ENCODE peak calls at places on chromosomes 11 and 22, in six cellular contexts. M, J, S, D, U and L are unnamed samples.

GRCh38 chr11:113474362-113475159 is 637 bp downstream of the DRD2 start:
- DNase-seq in U (peak), M (peak), D (peak), S (no peak), J (peak), L (peak)

GRCh38 chr11:45082744-45083543 is 63.5 kb upstream of the PRDM11 start:
- DNase-seq in S (no peak), U (no peak), J (no peak), M (no peak), D (no peak), L (no peak)

GRCh38 chr11:92340839-92341238 is 116.2 kb downstream of the FAT3 start:
- DNase-seq in U (peak), J (peak), S (no peak), M (no peak), D (peak), L (no peak)

GRCh38 chr11:119808431-119809185 is 79.6 kb upstream of the NECTIN1 start:
- DNase-seq in M (no peak), U (no peak), S (no peak), D (no peak), J (no peak), L (no peak)

GRCh38 chr11:17735823-17736772 is 1.5 kb downstream of the KCNC1 start:
- DNase-seq in S (no peak), J (no peak), U (no peak), M (no peak), D (no peak), L (peak)

GRCh38 chr22:24434472-24435322 is 7.3 kb downstream of the ADORA2A start:
- DNase-seq in U (peak), S (no peak), D (no peak), J (no peak), M (no peak), L (no peak)

GRCh38 chr11:75593337-75593915 is 31.4 kb downstream of the SERPINH1 start:
- DNase-seq in M (no peak), S (no peak), D (no peak), U (no peak), J (no peak), L (no peak)

GRCh38 chr11:117226388-117227385 is 5.2 kb downstream of the PCSK7 start:
- DNase-seq in J (peak), U (peak), S (peak), M (no peak), D (peak), L (peak)

GRCh38 chr11:35419713-35420333 is 465 bp upstream of the SLC1A2 start:
- DNase-seq in J (no peak), M (no peak), S (no peak), U (peak), D (no peak), L (peak)

GRCh38 chr11:132202621-132203020 is 832.2 kb downstream of the NTM start:
- DNase-seq in S (no peak), D (no peak), M (no peak), J (peak), U (peak), L (no peak)

GRCh38 chr22:50314455-50315288 is 7.2 kb upstream of the PLXNB2 start:
- DNase-seq in D (no peak), S (no peak), U (no peak), M (no peak), J (no peak), L (peak)

GRCh38 chr11:110891411-110891810 is 179.2 kb upstream of the ARHGAP20 start:
- DNase-seq in U (peak), J (peak), M (no peak), D (peak), S (no peak), L (no peak)

GRCh38 chr11:1824221-1825038 is 10.4 kb upstream of the SYT8 start:
- DNase-seq in D (no peak), U (no peak), J (no peak), M (no peak), S (no peak), L (no peak)

GRCh38 chr11:128551641-128552335 is 35.6 kb downstream of the ETS1 start:
- DNase-seq in U (no peak), J (no peak), S (no peak), D (no peak), M (no peak), L (no peak)

GRCh38 chr11:119169272-119169719 is 771 bp downstream of the NLRX1 start:
- DNase-seq in U (peak), J (no peak), M (peak), S (no peak), D (peak), L (peak)

GRCh38 chr22:20793386-20794131 is 19.6 kb downstream of the SERPIND1 start:
- DNase-seq in S (no peak), M (no peak), U (no peak), J (peak), D (no peak), L (no peak)

GRCh38 chr22:30078320-30079311 is 1.6 kb upstream of the HORMAD2 start:
- DNase-seq in S (no peak), J (no peak), M (no peak), D (peak), U (no peak), L (no peak)

GRCh38 chr11:45662665-45663485 is 2.5 kb downstream of the CHST1 start:
- DNase-seq in D (peak), J (peak), M (no peak), U (peak), S (no peak), L (no peak)

GRCh38 chr11:117535201-117535869 is 207.7 kb downstream of the CEP164 start:
- DNase-seq in S (no peak), U (no peak), M (peak), J (no peak), D (no peak), L (no peak)

GRCh38 chr11:103842795-103843194 is 193.6 kb upstream of the DDI1 start:
- DNase-seq in S (no peak), D (no peak), U (peak), M (no peak), J (peak), L (no peak)

GRCh38 chr22:25064894-25065560 is 112.5 kb downstream of the KIAA1671 start:
- DNase-seq in U (no peak), M (peak), J (no peak), S (no peak), D (peak), L (no peak)

GRCh38 chr22:11627436-11627797 is 3900.6 kb upstream of the OR11H1 start:
- DNase-seq in J (no peak), U (peak), M (no peak), S (no peak), D (no peak), L (no peak)

GRCh38 chr22:37925311-37925710 is 19.2 kb downstream of the MICALL1 start:
- DNase-seq in U (no peak), D (no peak), J (no peak), S (no peak), M (no peak), L (no peak)

GRCh38 chr22:24529898-24530297 is 25.0 kb downstream of the GUCD1 start:
- DNase-seq in M (no peak), D (no peak), U (no peak), J (no peak), S (no peak), L (no peak)

GRCh38 chr11:10305262-10305963 is 540 bp downstream of the ADM start:
- DNase-seq in S (no peak), D (no peak), M (peak), J (no peak), U (peak), L (peak)

GRCh38 chr11:86671386-86672006 is 920 bp downstream of the ME3 start:
- DNase-seq in J (no peak), D (no peak), U (peak), M (peak), S (no peak), L (peak)

GRCh38 chr11:119876841-119877240 is 147.8 kb upstream of the NECTIN1 start:
- DNase-seq in M (no peak), S (no peak), U (no peak), D (no peak), J (no peak), L (no peak)

GRCh38 chr22:41181349-41182241 is 23.5 kb upstream of the L3MBTL2 start:
- DNase-seq in U (peak), J (peak), D (peak), M (peak), S (no peak), L (no peak)

GRCh38 chr11:76313913-76314740 is 66.8 kb downstream of the THAP12 start:
- DNase-seq in D (no peak), S (no peak), U (peak), M (no peak), J (no peak), L (peak)

GRCh38 chr11:86041975-86042378 is 26.9 kb downstream of the PICALM start:
- DNase-seq in M (peak), D (peak), S (peak), J (peak), U (peak), L (peak)

GRCh38 chr11:38256436-38256835 is 1658.4 kb upstream of the RAG2 start:
- DNase-seq in M (no peak), J (no peak), U (no peak), S (no peak), D (no peak), L (no peak)

GRCh38 chr11:75400110-75400865 is 970 bp downstream of the RPS3 start:
- DNase-seq in S (no peak), U (peak), M (no peak), D (peak), J (no peak), L (no peak)

GRCh38 chr11:75325713-75326438 is 25.6 kb downstream of the ARRB1 start:
- DNase-seq in U (peak), S (peak), M (peak), D (peak), J (peak), L (no peak)

GRCh38 chr11:14578551-14578956 is 58.4 kb upstream of the PSMA1 start:
- DNase-seq in U (peak), J (no peak), M (no peak), S (no peak), D (peak), L (no peak)

GRCh38 chr11:16612801-16613400 is 125.5 kb upstream of the C11orf58 start:
- DNase-seq in U (no peak), J (no peak), S (no peak), M (no peak), D (no peak), L (peak)

GRCh38 chr22:17882162-17882561 is 107.9 kb upstream of the BID start:
- DNase-seq in M (no peak), J (no peak), U (no peak), D (no peak), S (no peak), L (no peak)

GRCh38 chr11:15967166-15967565 is 389.2 kb downstream of the SOX6 start:
- DNase-seq in J (no peak), D (peak), S (no peak), U (peak), M (no peak), L (no peak)

GRCh38 chr11:1352696-1353382 is 36.9 kb upstream of the BRSK2 start:
- DNase-seq in D (no peak), S (no peak), M (no peak), J (no peak), U (no peak), L (no peak)

GRCh38 chr11:20612416-20612815 is 13.0 kb downstream of the SLC6A5 start:
- DNase-seq in D (no peak), J (no peak), U (no peak), S (no peak), M (no peak), L (no peak)

GRCh38 chr11:66480116-66480938 is at the start of gene DPP3:
- DNase-seq in U (peak), J (peak), M (peak), D (peak), S (peak), L (peak)
- TF ChIP-seq CTCF in U (no peak), J (no peak), M (no peak), D (no peak), S (no peak), L (no peak)

GRCh38 chr22:27542602-27543001 is 259.0 kb downstream of the MN1 start:
- DNase-seq in M (no peak), S (no peak), U (peak), J (no peak), D (no peak), L (no peak)

GRCh38 chr22:27537481-27537891 is 264.1 kb downstream of the MN1 start:
- DNase-seq in D (no peak), S (no peak), U (peak), J (no peak), M (no peak), L (peak)

GRCh38 chr22:27543460-27543859 is 258.1 kb downstream of the MN1 start:
- DNase-seq in D (no peak), S (no peak), M (no peak), J (no peak), U (no peak), L (no peak)

GRCh38 chr22:27541831-27542230 is 259.7 kb downstream of the MN1 start:
- DNase-seq in S (no peak), D (no peak), U (no peak), M (no peak), J (no peak), L (peak)

DNA sequence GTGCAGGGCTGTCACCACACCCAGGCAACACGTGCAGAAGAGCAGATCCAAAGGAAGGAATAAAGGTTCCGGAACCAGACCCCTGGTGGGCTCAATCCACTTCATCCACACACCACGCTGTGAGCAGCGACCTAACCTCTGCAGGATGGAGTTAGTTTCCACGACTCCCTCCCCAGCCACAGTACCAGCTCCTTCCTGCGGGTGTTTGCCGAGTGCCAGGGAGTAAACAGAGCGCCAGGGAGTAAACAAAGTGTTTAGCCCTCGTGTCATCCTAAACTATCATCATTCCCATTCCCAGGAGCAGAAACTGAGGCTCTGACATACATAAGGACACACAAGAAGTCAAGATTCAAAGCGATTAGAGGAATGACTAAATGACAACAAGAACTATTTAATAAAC is 261.3 kb downstream of the MN1 start:
- DNase-seq in M (no peak), J (no peak), S (no peak), D (no peak), U (no peak), L (no peak)
- TF ChIP-seq CTCF in M (no peak), J (peak), S (no peak), D (no peak), U (no peak), L (no peak)

GRCh38 chr11:12251651-12252560 is 125.5 kb upstream of the PARVA start:
- DNase-seq in M (no peak), J (no peak), S (no peak), U (no peak), D (no peak), L (no peak)
- TF ChIP-seq CTCF in M (no peak), J (no peak), S (no peak), U (no peak), D (no peak), L (no peak)

GRCh38 chr11:95091663-95092062 is 2.0 kb downstream of the ENDOD1 start:
- DNase-seq in D (no peak), M (no peak), U (no peak), J (no peak), S (no peak), L (no peak)

GRCh38 chr11:95095858-95096587 is 6.4 kb downstream of the ENDOD1 start:
- DNase-seq in D (peak), U (peak), S (no peak), J (peak), M (no peak), L (no peak)

GRCh38 chr11:95089620-95090542 is at the start of gene ENDOD1:
- DNase-seq in U (peak), D (peak), M (peak), S (no peak), J (peak), L (peak)

GRCh38 chr11:95093548-95093947 is 3.9 kb downstream of the ENDOD1 start:
- DNase-seq in D (no peak), J (no peak), S (no peak), M (no peak), U (no peak), L (no peak)

GRCh38 chr11:95092549-95093324 is 3.1 kb downstream of the ENDOD1 start:
- DNase-seq in J (peak), M (no peak), U (peak), S (peak), D (peak), L (no peak)
- TF ChIP-seq CTCF in J (peak), M (peak), U (peak), S (peak), D (peak), L (peak)